ENCODE peak calls at places on chromosomes 6 and 20, in four cellular contexts. X, M, R and G are unnamed samples.

GRCh38 chr6:168410035-168410434 is 30.9 kb upstream of the SMOC2 start:
- DNase-seq in X (no peak), M (no peak), R (no peak), G (no peak)

GRCh38 chr6:3205913-3206312 is 21.5 kb downstream of the TUBB2B start:
- DNase-seq in X (no peak), M (no peak), R (no peak), G (no peak)

GRCh38 chr6:156719395-156719719 is 57.8 kb upstream of the ARID1B start:
- DNase-seq in X (no peak), M (no peak), R (peak; percentile 46), G (no peak)

GRCh38 chr20:62409086-62409853 is 2.2 kb upstream of the CABLES2 start:
- DNase-seq in X (no peak), M (no peak), R (no peak), G (no peak)

GRCh38 chr6:156601156-156601820 is 175.9 kb upstream of the ARID1B start:
- DNase-seq in X (no peak), M (no peak), R (no peak), G (no peak)

GRCh38 chr6:125882243-125882642 is 74.3 kb upstream of the HINT3 start:
- DNase-seq in X (no peak), M (no peak), R (no peak), G (no peak)

GRCh38 chr20:35506179-35506578 is 23.3 kb downstream of the C20orf173 start:
- DNase-seq in X (no peak), M (no peak), R (no peak), G (no peak)

GRCh38 chr6:105926318-105926717 is 159.8 kb upstream of the PRDM1 start:
- DNase-seq in X (no peak), M (no peak), R (no peak), G (no peak)

GRCh38 chr6:38876470-38876869 is 161.4 kb downstream of the DNAH8 start:
- DNase-seq in X (no peak), M (no peak), R (peak; percentile 17), G (no peak)

GRCh38 chr6:41646026-41646795 is 7.9 kb downstream of the MDFI start:
- DNase-seq in X (no peak), M (no peak), R (no peak), G (no peak)
- TF ChIP-seq CTCF in X (no peak), M (no peak), R (no peak), G (no peak)

GRCh38 chr6:148760143-148760505 is 13.3 kb downstream of the UST start:
- DNase-seq in X (no peak), M (no peak), R (no peak), G (no peak)
- H3K4me1 ChIP-seq in X (peaks cover 15% of the 10 kb centered on the region), M (peaks cover 15% of the 10 kb centered on the region), R (peaks cover 26% of the 10 kb centered on the region), G (peaks cover 7% of the 10 kb centered on the region)

GRCh38 chr6:26524722-26525360 is 13.3 kb upstream of the HMGN4 start:
- DNase-seq in X (no peak), M (no peak), R (no peak), G (no peak)

GRCh38 chr6:26520840-26521484 is 17.2 kb upstream of the HMGN4 start:
- DNase-seq in X (peak; percentile 93), M (peak; percentile 94), R (peak; percentile 90), G (peak; percentile 91)

GRCh38 chr6:26519359-26519758 is 18.8 kb upstream of the HMGN4 start:
- DNase-seq in X (no peak), M (no peak), R (no peak), G (no peak)

GRCh38 chr6:26520088-26520839 is 17.9 kb upstream of the HMGN4 start:
- DNase-seq in X (peak; percentile 82), M (no peak), R (no peak), G (peak; percentile 67)

DNA sequence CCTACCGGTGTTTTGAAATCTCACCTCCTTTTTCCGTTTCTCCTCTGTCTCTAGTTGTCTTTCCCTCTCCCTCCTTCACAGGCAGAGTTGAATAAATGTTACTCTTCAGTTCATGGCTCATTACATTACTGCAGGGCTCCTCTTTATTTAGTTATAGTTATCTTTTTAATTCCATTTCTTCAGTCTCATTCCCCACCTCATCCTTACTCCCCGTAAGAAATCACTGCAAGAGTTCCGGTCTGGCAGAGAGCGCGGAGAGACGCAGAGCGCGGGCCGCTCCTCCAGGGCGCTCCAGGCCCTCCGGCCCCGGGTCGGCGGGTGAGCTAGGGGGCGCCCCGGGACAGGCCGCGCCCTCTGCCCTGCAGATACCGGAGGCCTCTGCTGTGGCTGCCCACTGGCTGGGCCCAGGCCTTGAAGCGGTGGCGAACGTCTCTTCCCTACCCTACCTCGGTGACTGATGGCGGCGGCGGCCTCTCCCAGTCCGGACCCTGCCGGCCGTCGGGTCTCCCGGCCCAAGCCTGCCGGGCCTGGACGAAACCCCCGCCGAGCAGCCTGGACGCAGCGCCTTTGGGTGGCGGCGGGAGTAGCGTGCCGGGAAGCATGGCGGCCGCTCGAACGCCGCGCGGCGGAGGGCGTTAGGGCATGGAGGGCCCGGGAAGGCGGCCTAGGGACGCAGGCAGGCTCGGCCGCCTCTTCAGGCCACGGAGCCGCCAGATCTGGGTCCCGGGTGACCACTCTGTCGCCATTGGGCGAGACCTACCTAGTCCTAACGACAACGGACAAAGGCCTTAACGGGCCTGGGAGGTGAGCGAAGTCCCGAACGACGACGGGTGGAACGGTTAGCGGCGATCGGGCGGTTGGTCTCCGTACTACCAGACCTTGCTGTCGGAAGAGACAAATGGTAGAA is 16.4 kb upstream of the HMGN4 start:
- DNase-seq in X (peak; percentile 81), M (peak; percentile 66), R (peak; percentile 87), G (peak; percentile 85)
- TF ChIP-seq CTCF in X (peak; percentile 22), M (peak; percentile 24), R (peak; percentile 38), G (peak; percentile 53)

GRCh38 chr20:57600324-57601210 is 19.7 kb downstream of the ZBP1 start:
- DNase-seq in X (no peak), M (no peak), R (no peak), G (no peak)

GRCh38 chr20:57605045-57605444 is 15.2 kb downstream of the ZBP1 start:
- DNase-seq in X (no peak), M (no peak), R (peak; percentile 52), G (no peak)

GRCh38 chr20:57601211-57601570 is 19.0 kb downstream of the ZBP1 start:
- DNase-seq in X (no peak), M (no peak), R (no peak), G (no peak)

GRCh38 chr20:57601737-57602136 is 18.5 kb downstream of the ZBP1 start:
- DNase-seq in X (no peak), M (no peak), R (no peak), G (no peak)

GRCh38 chr20:57603120-57603519 is 17.1 kb downstream of the ZBP1 start:
- DNase-seq in X (peak; percentile 41), M (no peak), R (no peak), G (no peak)
- H3K4me1 ChIP-seq in X (no peaks in the 10 kb centered on the region), M (no peaks in the 10 kb centered on the region), R (no peaks in the 10 kb centered on the region), G (no peaks in the 10 kb centered on the region)

GRCh38 chr6:146943673-146944072 is 260.5 kb upstream of the STXBP5 start:
- DNase-seq in X (no peak), M (no peak), R (no peak), G (no peak)
- TF ChIP-seq CTCF in X (no peak), M (no peak), R (no peak), G (no peak)

DNA sequence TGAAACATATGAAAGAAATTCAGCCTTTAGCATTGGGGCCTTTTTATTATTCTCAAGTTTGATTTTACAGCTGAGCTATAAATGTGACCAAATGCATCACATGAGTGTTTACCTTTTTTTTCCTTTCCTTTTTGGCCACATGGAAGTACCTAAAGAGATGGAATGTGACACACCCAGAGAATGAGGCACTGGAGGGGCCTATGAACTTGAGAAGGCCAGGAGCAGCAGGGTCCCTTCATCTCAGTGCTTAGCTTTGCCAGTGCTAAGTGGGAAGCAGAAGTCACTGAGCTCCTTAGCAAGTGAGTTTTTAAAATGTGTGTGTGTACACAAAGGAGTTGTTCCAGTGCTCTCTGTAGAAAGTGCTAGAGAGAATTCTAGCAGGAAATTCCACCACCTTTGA is 44.7 kb downstream of the RREB1 start:
- DNase-seq in X (no peak), M (no peak), R (no peak), G (no peak)
- H3K4me1 ChIP-seq in X (peaks cover 46% of the 10 kb centered on the region), M (peaks cover 81% of the 10 kb centered on the region), R (peaks cover 61% of the 10 kb centered on the region), G (peaks cover 25% of the 10 kb centered on the region)